ENCODE peak calls at places on chromosome 18, in nine cellular contexts. T is osteoblast, L is lung, X is lower lobe of right lung, W is GM23338, E is transverse colon, S is stomach, A is A549, C is neural progenitor cell. U is an unnamed sample.

GRCh38 chr18:35619468-35619867 is 37.9 kb downstream of the GALNT1 start:
- DNase-seq in S (no peak), A (no peak), L (no peak), X (no peak), C (no peak), T (no peak), W (no peak), E (no peak), U (no peak)

GRCh38 chr18:3722662-3723433 is 272.9 kb downstream of the TGIF1 start:
- DNase-seq in A (no peak), S (no peak), C (no peak), X (no peak), T (no peak), L (peak; percentile 10), E (no peak), W (no peak), U (no peak)

GRCh38 chr18:27244259-27244658 is 59.2 kb upstream of the CHST9 start:
- DNase-seq in L (no peak), W (peak; percentile 17), S (no peak), X (no peak), C (no peak), A (no peak), E (no peak), T (no peak), U (no peak)

GRCh38 chr18:48931680-48932461 is 18.9 kb downstream of the SMAD7 start:
- DNase-seq in C (no peak), S (no peak), E (peak; percentile 50), X (no peak), T (peak; percentile 77), A (no peak), L (no peak), W (no peak), U (no peak)

GRCh38 chr18:28147674-28148171 is 29.2 kb downstream of the CDH2 start:
- DNase-seq in A (no peak), W (no peak), X (no peak), E (no peak), L (no peak), T (peak; percentile 78), S (no peak), C (no peak), U (no peak)

GRCh38 chr18:56240405-56240804 is 398.0 kb downstream of the TXNL1 start:
- DNase-seq in X (no peak), W (no peak), L (no peak), C (no peak), T (no peak), S (no peak), A (no peak), E (no peak), U (no peak)

GRCh38 chr18:62878305-62878704 is 163.0 kb downstream of the PHLPP1 start:
- DNase-seq in A (no peak), C (no peak), W (no peak), E (no peak), L (no peak), T (no peak), S (no peak), X (no peak), U (no peak)

GRCh38 chr18:58965930-58966662 is 101.4 kb downstream of the ZNF532 start:
- DNase-seq in C (peak; percentile 39), S (no peak), L (no peak), W (no peak), X (no peak), E (no peak), A (no peak), T (no peak), U (no peak)

GRCh38 chr18:50151876-50152275 is 43.1 kb downstream of the MYO5B start:
- DNase-seq in C (no peak), E (no peak), T (no peak), A (no peak), W (no peak), L (no peak), S (no peak), X (no peak), U (no peak)

GRCh38 chr18:393558-393957 is 106.9 kb downstream of the COLEC12 start:
- DNase-seq in C (no peak), W (no peak), X (no peak), E (no peak), T (no peak), A (no peak), L (no peak), S (no peak), U (no peak)

DNA sequence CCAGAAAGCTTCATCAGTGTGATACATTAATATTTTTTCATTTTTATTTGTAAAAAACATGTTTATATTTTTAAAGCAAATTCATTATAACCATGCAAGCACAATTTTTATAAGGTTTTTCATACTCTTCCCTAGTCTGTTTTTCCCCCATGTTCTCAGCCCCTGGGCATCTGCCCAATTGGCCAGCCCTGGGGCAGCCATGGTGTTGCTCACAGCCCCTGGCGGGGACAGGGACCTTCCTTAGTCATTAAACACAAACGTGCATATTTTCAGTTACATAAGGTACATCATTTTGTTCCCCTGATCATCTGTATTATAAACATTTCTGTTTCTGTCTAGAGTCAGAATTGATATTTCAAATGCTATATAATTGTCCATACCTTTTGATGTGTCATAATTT is 150.0 kb downstream of the ESCO1 start:
- DNase-seq in A (no peak), T (no peak), C (no peak), W (no peak), L (no peak), S (no peak), X (no peak), E (no peak), U (no peak)
- H3K4me1 ChIP-seq in A (no peaks in the 10 kb centered on the region), T (no peaks in the 10 kb centered on the region), C (no peaks in the 10 kb centered on the region), W (no peaks in the 10 kb centered on the region), L (no peaks in the 10 kb centered on the region), S (no peaks in the 10 kb centered on the region), X (no peaks in the 10 kb centered on the region), E (no peaks in the 10 kb centered on the region), U (no peaks in the 10 kb centered on the region)

GRCh38 chr18:31680836-31681568 is 3.4 kb downstream of the B4GALT6 start:
- DNase-seq in E (no peak), C (no peak), A (peak; percentile 37), L (no peak), S (no peak), W (peak; percentile 43), T (peak; percentile 41), X (no peak), U (no peak)
- TF ChIP-seq CTCF in E (peak; percentile 23), C (peak; percentile 54), A (no peak), L (no peak), S (no peak), W (peak; percentile 27), T (peak; percentile 31), X (no peak), U (no peak)

DNA sequence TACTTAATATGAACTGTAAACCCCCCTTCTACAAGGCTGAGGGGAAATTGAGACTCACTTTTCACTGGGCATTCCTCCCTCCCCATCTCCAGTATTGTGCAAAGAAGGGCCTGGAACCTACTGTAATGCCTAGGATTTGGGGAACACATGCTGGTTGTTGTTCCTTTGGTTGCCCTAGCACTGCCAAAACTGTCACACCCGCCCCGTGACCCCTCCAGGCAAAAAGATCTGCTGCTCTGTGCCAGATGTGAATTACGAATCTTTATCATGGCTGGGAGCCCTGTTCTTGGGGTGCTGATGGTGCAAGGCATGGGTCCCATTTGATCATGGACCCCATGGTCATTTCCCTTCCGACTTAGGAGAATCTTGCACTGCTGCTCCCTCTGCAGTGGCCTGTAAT is 95.4 kb downstream of the CABLES1 start:
- DNase-seq in L (no peak), T (no peak), S (no peak), E (no peak), A (no peak), C (no peak), W (no peak), X (no peak), U (no peak)
- H3K4me1 ChIP-seq in L (peaks cover 20% of the 10 kb centered on the region), T (peaks cover 62% of the 10 kb centered on the region), S (peaks cover 38% of the 10 kb centered on the region), E (peaks cover 6% of the 10 kb centered on the region), A (peaks cover 4% of the 10 kb centered on the region), C (peaks cover 20% of the 10 kb centered on the region), W (peaks cover 19% of the 10 kb centered on the region), X (peaks cover 69% of the 10 kb centered on the region), U (no peaks in the 10 kb centered on the region)

GRCh38 chr18:54125429-54125828 is 99.0 kb downstream of the MBD2 start:
- DNase-seq in T (no peak), E (no peak), L (no peak), C (no peak), S (no peak), W (no peak), A (no peak), X (no peak), U (no peak)

GRCh38 chr18:54116541-54117257 is 107.8 kb downstream of the MBD2 start:
- DNase-seq in C (peak; percentile 29), S (no peak), A (no peak), L (no peak), X (no peak), E (no peak), T (no peak), W (peak; percentile 35), U (no peak)

GRCh38 chr18:54117853-54118773 is 106.4 kb downstream of the MBD2 start:
- DNase-seq in C (peak; percentile 5), T (no peak), X (no peak), A (no peak), W (peak; percentile 48), E (no peak), L (no peak), S (no peak), U (no peak)

DNA sequence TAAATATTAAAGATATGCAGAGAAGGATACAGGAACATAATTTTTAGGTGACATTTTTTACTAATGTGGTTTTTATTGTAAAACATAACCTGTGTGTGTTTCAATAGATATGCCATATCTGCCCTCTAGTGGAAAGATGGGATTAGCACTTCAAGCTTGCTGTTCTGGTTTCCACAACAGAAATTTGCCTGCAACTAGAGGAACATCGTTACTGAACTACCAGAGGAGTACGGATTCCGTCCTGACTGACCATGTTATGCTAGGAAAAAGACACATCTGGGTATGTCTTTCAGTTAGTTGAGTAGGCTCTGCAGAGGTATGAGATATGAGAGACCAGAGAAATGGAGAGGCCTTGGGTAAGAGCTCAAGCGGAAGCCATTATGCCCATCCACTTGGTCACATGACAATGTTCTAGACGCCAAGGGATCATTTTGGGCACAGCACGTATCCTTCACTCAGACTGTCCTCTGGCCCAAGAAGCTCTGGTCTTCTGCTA is 104.9 kb downstream of the MBD2 start:
- DNase-seq in C (peak; percentile 73), W (peak; percentile 88), S (no peak), A (peak; percentile 8), T (no peak), L (no peak), E (no peak), X (no peak), U (peak; percentile 14)
- TF ChIP-seq CTCF in C (peak; percentile 95), W (peak; percentile 85), S (no peak), A (peak; percentile 72), T (peak; percentile 86), L (no peak), E (peak; percentile 65), X (peak; percentile 77), U (peak; percentile 28)

DNA sequence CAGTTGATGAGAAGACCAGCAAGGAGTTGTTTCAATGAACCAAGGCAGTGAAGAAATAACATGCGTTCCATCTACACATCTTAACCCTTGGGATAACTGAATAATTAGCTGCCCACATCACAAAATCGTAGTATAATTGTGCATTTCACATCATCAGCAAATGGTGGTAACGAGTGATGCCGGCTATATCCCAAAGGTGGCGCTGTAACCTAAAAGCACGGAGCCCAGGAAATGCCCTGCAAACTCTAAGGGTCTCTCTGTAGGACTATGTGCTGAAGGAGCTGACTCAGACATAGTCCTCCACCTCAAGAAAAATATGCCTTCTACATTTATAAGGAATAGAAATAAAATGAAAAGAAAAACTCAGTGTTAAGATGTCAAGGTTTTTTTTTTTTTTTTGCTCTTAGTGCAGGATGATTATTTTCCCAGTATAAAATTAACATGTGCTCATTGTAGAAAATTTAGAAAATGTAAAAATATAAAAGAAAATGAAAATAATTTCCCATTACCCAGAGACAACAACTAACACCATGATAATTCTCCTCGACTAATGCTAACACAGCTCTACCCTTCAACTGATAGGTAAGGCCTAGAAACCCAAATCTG is 23.1 kb upstream of the DSG3 start:
- DNase-seq in W (peak; percentile 83), E (peak; percentile 48), A (peak; percentile 4), C (peak; percentile 67), T (peak; percentile 25), L (no peak), X (no peak), S (peak; percentile 39), U (no peak)
- H3K4me1 ChIP-seq in W (no peaks in the 10 kb centered on the region), E (no peaks in the 10 kb centered on the region), A (peaks cover 1% of the 10 kb centered on the region), C (no peaks in the 10 kb centered on the region), T (no peaks in the 10 kb centered on the region), L (no peaks in the 10 kb centered on the region), X (no peaks in the 10 kb centered on the region), S (no peaks in the 10 kb centered on the region), U (no peaks in the 10 kb centered on the region)

U was measured in prostate gland.